ENCODE peak calls at places on chromosomes 11 and 22, in four cellular contexts. I is AG04449, B is fibroblast of pulmonary artery, D is neural crest cell. Y is an unnamed sample.
A peak's percentile ranks its signal among the peaks of the same experiment; 100 is the strongest.

GRCh38 chr11:123083623-123084029 is 21.7 kb upstream of the HSPA8 start:
- DNase-seq in I (peak; percentile 82), B (peak; percentile 99), D (no peak), Y (peak; percentile 35)

GRCh38 chr22:46297151-46297819 is 615 bp downstream of the GTSE1 start:
- DNase-seq in I (no peak), B (peak; percentile 21), D (peak; percentile 29), Y (no peak)

GRCh38 chr11:10307022-10307410 is 2.1 kb downstream of the ADM start:
- DNase-seq in I (no peak), B (peak; percentile 74), D (no peak), Y (no peak)

GRCh38 chr11:95676280-95676679 is 113.3 kb downstream of the FAM76B start:
- DNase-seq in I (no peak), B (no peak), D (no peak), Y (no peak)

GRCh38 chr11:44680982-44681597 is 45.7 kb upstream of the TSPAN18 start:
- DNase-seq in I (no peak), B (peak; percentile 25), D (no peak), Y (no peak)

GRCh38 chr11:120030411-120030810 is 107.5 kb downstream of the TRIM29 start:
- DNase-seq in I (no peak), B (no peak), D (no peak), Y (no peak)

GRCh38 chr11:14347991-14348390 is 11.0 kb downstream of the RRAS2 start:
- DNase-seq in I (no peak), B (no peak), D (no peak), Y (no peak)

GRCh38 chr22:46246178-46246577 is 3.9 kb downstream of the CDPF1 start:
- DNase-seq in I (no peak), B (no peak), D (no peak), Y (no peak)

GRCh38 chr22:41648431-41648830 is 27.3 kb downstream of the XRCC6 start:
- DNase-seq in I (no peak), B (no peak), D (no peak), Y (no peak)

GRCh38 chr11:85663781-85664560 is 958 bp downstream of the CREBZF start:
- DNase-seq in I (no peak), B (peak; percentile 49), D (peak; percentile 66), Y (peak; percentile 86)

GRCh38 chr11:78801161-78801884 is 226.7 kb upstream of the NARS2 start:
- DNase-seq in I (peak; percentile 96), B (peak; percentile 91), D (no peak), Y (no peak)

GRCh38 chr22:50260801-50261614 is 475 bp downstream of the MAPK12 start:
- DNase-seq in I (no peak), B (peak; percentile 71), D (no peak), Y (no peak)

GRCh38 chr11:27205779-27206549 is 157.1 kb downstream of the CCDC34 start:
- DNase-seq in I (no peak), B (no peak), D (no peak), Y (no peak)

GRCh38 chr11:92391866-92392265 is 167.2 kb downstream of the FAT3 start:
- DNase-seq in I (no peak), B (no peak), D (no peak), Y (no peak)

GRCh38 chr22:41085842-41086241 is 6.5 kb upstream of the EP300 start:
- DNase-seq in I (no peak), B (no peak), D (no peak), Y (no peak)

GRCh38 chr11:55707029-55707428 is 45.0 kb downstream of the OR4C6 start:
- DNase-seq in I (peak; percentile 1), B (peak; percentile 57), D (no peak), Y (no peak)

GRCh38 chr22:42344391-42344861 is 74.0 kb upstream of the TCF20 start:
- DNase-seq in I (no peak), B (no peak), D (no peak), Y (no peak)

GRCh38 chr11:28058333-28058732 is 49.6 kb downstream of the KIF18A start:
- DNase-seq in I (peak; percentile 31), B (peak; percentile 18), D (no peak), Y (no peak)

GRCh38 chr22:20180245-20180630 is 29.4 kb upstream of the CCDC188 start:
- DNase-seq in I (no peak), B (no peak), D (no peak), Y (no peak)

GRCh38 chr11:34308821-34309585 is 48.8 kb downstream of the ABTB2 start:
- DNase-seq in I (no peak), B (peak; percentile 70), D (no peak), Y (no peak)

GRCh38 chr11:44711113-44711512 is 15.6 kb upstream of the TSPAN18 start:
- DNase-seq in I (no peak), B (no peak), D (peak; percentile 51), Y (no peak)

GRCh38 chr22:39514373-39514973 is 5.9 kb upstream of the ATF4 start:
- DNase-seq in I (no peak), B (peak; percentile 62), D (peak; percentile 75), Y (peak; percentile 48)

GRCh38 chr22:48182896-48183805 is 1420.7 kb downstream of the TBC1D22A start:
- DNase-seq in I (no peak), B (no peak), D (no peak), Y (no peak)

GRCh38 chr11:7548659-7549283 is 35.0 kb downstream of the PPFIBP2 start:
- DNase-seq in I (no peak), B (no peak), D (no peak), Y (no peak)

GRCh38 chr11:35932641-35933571 is 11.0 kb upstream of the LDLRAD3 start:
- DNase-seq in I (no peak), B (peak; percentile 35), D (no peak), Y (no peak)

GRCh38 chr11:64743591-64744543 is at the start of gene RASGRP2:
- DNase-seq in I (no peak), B (peak; percentile 32), D (peak; percentile 54), Y (peak; percentile 92)
- TF ChIP-seq CTCF in I (peak; percentile 71), B (peak; percentile 46), D (peak; percentile 55), Y (peak; percentile 62)

DNA sequence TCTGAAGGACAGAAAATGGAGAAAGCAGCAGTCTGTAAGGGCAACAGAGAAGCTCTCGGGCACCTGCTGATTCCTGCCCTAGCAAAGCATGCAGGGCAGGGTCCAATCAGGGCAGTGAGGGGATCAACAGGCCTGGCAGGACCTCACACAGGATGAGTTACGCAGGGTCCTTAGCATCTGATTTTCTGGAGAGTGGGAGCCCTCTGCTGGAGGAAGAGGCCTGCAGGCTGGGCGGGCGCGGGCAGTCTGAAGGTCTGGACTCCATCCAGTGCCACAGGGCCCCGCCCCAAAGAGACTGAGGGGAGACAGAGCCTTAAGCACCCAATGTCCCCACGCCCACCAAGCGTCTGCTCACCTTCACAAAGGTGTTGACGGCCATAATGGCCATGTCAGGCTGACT is 28.9 kb downstream of the AP1B1 start:
- DNase-seq in I (no peak), B (peak; percentile 72), D (peak; percentile 55), Y (no peak)
- TF ChIP-seq CTCF in I (peak; percentile 81), B (peak; percentile 78), D (peak; percentile 65), Y (no peak)

GRCh38 chr11:82494988-82495432 is 238.7 kb downstream of the FAM181B start:
- DNase-seq in I (no peak), B (no peak), D (peak; percentile 2), Y (no peak)
- TF ChIP-seq CTCF in I (no peak), B (no peak), D (peak; percentile 63), Y (no peak)

DNA sequence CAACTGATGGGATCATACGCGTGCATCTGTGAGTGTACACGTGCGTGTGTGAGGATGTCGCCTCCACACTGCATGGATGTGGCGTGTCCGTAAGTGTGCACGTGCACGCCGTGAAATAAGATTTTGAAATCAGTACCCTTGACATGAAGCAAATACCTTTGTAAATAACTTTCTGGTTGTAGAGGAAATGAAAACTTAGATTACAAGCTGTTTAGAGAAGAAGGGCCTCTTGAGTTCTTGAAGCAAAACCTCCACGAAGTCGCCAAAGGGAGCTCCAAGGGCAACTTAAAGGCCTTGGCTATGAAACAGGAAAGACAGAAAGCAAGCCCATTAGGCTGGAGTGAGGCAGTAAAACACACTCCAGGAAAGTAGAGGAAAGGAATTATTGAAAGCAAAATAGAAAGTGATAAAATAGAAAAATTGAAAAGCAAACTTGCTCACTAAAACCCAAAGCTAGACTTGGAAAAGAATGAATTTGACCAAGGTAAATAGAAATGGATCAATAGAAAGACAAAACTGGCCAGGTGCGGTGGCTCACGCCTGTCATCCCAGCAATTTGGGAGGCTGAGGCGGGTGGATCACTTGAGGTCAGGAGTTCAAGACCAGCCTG is 29.7 kb upstream of the TOLLIP start:
- DNase-seq in I (no peak), B (no peak), D (no peak), Y (no peak)
- TF ChIP-seq CTCF in I (no peak), B (no peak), D (no peak), Y (no peak)

GRCh38 chr11:68958211-68958610 is 22.6 kb downstream of the MRGPRD start:
- DNase-seq in I (no peak), B (no peak), D (no peak), Y (no peak)

GRCh38 chr11:68956547-68957254 is 24.1 kb downstream of the MRGPRD start:
- DNase-seq in I (no peak), B (no peak), D (no peak), Y (no peak)

GRCh38 chr11:68956142-68956541 is 24.6 kb downstream of the MRGPRD start:
- DNase-seq in I (no peak), B (no peak), D (peak; percentile 23), Y (no peak)

GRCh38 chr11:68959465-68960298 is 21.1 kb downstream of the MRGPRD start:
- DNase-seq in I (no peak), B (no peak), D (no peak), Y (no peak)

GRCh38 chr11:68954970-68955958 is 25.5 kb downstream of the MRGPRD start:
- DNase-seq in I (no peak), B (peak; percentile 60), D (no peak), Y (no peak)
- TF ChIP-seq CTCF in I (no peak), B (no peak), D (no peak), Y (no peak)

GRCh38 chr11:94011478-94011877 is 9.7 kb upstream of the HEPHL1 start:
- DNase-seq in I (no peak), B (no peak), D (no peak), Y (no peak)

GRCh38 chr11:94007426-94007825 is 13.7 kb upstream of the HEPHL1 start:
- DNase-seq in I (no peak), B (no peak), D (no peak), Y (no peak)

GRCh38 chr11:94007906-94008305 is 13.2 kb upstream of the HEPHL1 start:
- DNase-seq in I (no peak), B (no peak), D (no peak), Y (no peak)

DNA sequence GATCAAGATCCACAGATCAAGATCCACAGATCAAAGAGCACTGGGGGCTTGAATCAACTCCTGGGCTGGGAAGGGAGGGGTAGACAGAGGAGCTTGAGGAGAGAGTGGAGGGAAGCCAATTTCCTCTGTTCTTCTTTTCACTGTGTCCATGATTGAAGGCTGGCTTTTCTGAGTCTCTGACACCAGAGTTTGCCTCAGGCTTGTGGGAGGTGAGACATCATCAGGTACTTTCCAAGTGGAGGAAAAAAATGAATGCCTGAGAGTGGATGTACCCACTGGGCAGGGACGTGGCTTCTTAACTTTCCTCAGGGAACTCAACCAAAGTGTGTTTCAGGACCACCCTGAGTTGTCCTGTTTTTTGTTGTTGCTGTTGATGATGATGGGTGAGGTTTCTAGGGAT is 11.0 kb upstream of the HEPHL1 start:
- DNase-seq in I (no peak), B (no peak), D (no peak), Y (no peak)
- TF ChIP-seq CTCF in I (no peak), B (no peak), D (no peak), Y (no peak)

GRCh38 chr11:66851698-66852465 is 5.0 kb upstream of the LRFN4 start:
- DNase-seq in I (no peak), B (no peak), D (no peak), Y (no peak)
- TF ChIP-seq CTCF in I (peak; percentile 37), B (no peak), D (peak; percentile 18), Y (no peak)